ENCODE peak calls at places on chromosomes 11 and 22, in six cellular contexts. One of them, this sample, is unnamed.

GRCh38 chr11:11400635-11401232 is 47.7 kb upstream of the CSNK2A3 start:
- DNase-seq in K562: peak
- DNase-seq in HepG2: peak
- DNase-seq in GM12891: no peak
- DNase-seq in GM12878: no peak
- DNase-seq in H1: peak
- DNase-seq in this sample: no peak

GRCh38 chr11:113176561-113176960 is 137.8 kb upstream of the TTC12 start:
- DNase-seq in GM12891: no peak
- DNase-seq in HepG2: no peak
- DNase-seq in K562: no peak
- DNase-seq in GM12878: no peak
- DNase-seq in H1: no peak
- DNase-seq in this sample: no peak

GRCh38 chr22:49368976-49369725 is 458.5 kb downstream of the BRD1 start:
- DNase-seq in K562: peak
- DNase-seq in GM12878: no peak
- DNase-seq in HepG2: no peak
- DNase-seq in GM12891: no peak
- DNase-seq in H1: peak
- DNase-seq in this sample: no peak

GRCh38 chr11:125457814-125458343 is 38.2 kb downstream of the FEZ1 start:
- DNase-seq in GM12878: no peak
- DNase-seq in H1: peak
- DNase-seq in K562: peak
- DNase-seq in GM12891: no peak
- DNase-seq in HepG2: peak
- DNase-seq in this sample: no peak

GRCh38 chr11:66524304-66525040 is 14.0 kb downstream of the BBS1 start:
- DNase-seq in H1: no peak
- DNase-seq in GM12891: no peak
- DNase-seq in K562: no peak
- DNase-seq in HepG2: no peak
- DNase-seq in GM12878: no peak
- DNase-seq in this sample: no peak

GRCh38 chr11:94151903-94152677 is 23.4 kb downstream of the PANX1 start:
- DNase-seq in GM12878: no peak
- DNase-seq in H1: no peak
- DNase-seq in GM12891: no peak
- DNase-seq in HepG2: peak
- DNase-seq in K562: peak
- DNase-seq in this sample: no peak

GRCh38 chr22:26805131-26805530 is 147.7 kb downstream of the MIAT start:
- DNase-seq in GM12891: no peak
- DNase-seq in K562: no peak
- DNase-seq in H1: no peak
- DNase-seq in HepG2: no peak
- DNase-seq in GM12878: no peak
- DNase-seq in this sample: no peak

GRCh38 chr11:111627591-111627990 is 25.3 kb downstream of the SIK2 start:
- DNase-seq in H1: no peak
- DNase-seq in HepG2: no peak
- DNase-seq in K562: no peak
- DNase-seq in GM12891: no peak
- DNase-seq in GM12878: no peak
- DNase-seq in this sample: no peak

GRCh38 chr11:43583548-43583947 is 97.0 kb upstream of the HSD17B12 start:
- DNase-seq in GM12878: no peak
- DNase-seq in GM12891: no peak
- DNase-seq in H1: no peak
- DNase-seq in HepG2: no peak
- DNase-seq in K562: no peak
- DNase-seq in this sample: no peak

GRCh38 chr11:1422481-1422880 is 32.7 kb downstream of the BRSK2 start:
- DNase-seq in HepG2: no peak
- DNase-seq in GM12878: no peak
- DNase-seq in K562: peak
- DNase-seq in H1: no peak
- DNase-seq in GM12891: no peak
- DNase-seq in this sample: no peak

GRCh38 chr11:61602775-61603569 is 22.1 kb upstream of the SYT7 start:
- DNase-seq in HepG2: no peak
- DNase-seq in K562: peak
- DNase-seq in GM12891: no peak
- DNase-seq in GM12878: no peak
- DNase-seq in H1: no peak
- DNase-seq in this sample: no peak

GRCh38 chr11:134207538-134208239 is 16.1 kb downstream of the NCAPD3 start:
- DNase-seq in HepG2: peak
- DNase-seq in H1: peak
- DNase-seq in GM12878: no peak
- DNase-seq in K562: no peak
- DNase-seq in GM12891: no peak
- DNase-seq in this sample: no peak

GRCh38 chr11:117876341-117877119 is at the start of gene FXYD6:
- DNase-seq in H1: peak
- DNase-seq in HepG2: no peak
- DNase-seq in GM12891: no peak
- DNase-seq in GM12878: no peak
- DNase-seq in K562: peak
- DNase-seq in this sample: no peak

GRCh38 chr22:43385770-43386641 is 25.8 kb upstream of the MPPED1 start:
- DNase-seq in H1: peak
- DNase-seq in GM12878: no peak
- DNase-seq in K562: peak
- DNase-seq in HepG2: peak
- DNase-seq in GM12891: peak
- DNase-seq in this sample: peak

GRCh38 chr11:114296190-114296978 is at the start of gene NNMT:
- DNase-seq in HepG2: no peak
- DNase-seq in H1: no peak
- DNase-seq in GM12891: no peak
- DNase-seq in K562: peak
- DNase-seq in GM12878: no peak
- DNase-seq in this sample: no peak

GRCh38 chr22:28426346-28427132 is 253.1 kb downstream of the TTC28 start:
- DNase-seq in GM12878: no peak
- DNase-seq in HepG2: peak
- DNase-seq in H1: no peak
- DNase-seq in K562: no peak
- DNase-seq in GM12891: no peak
- DNase-seq in this sample: no peak

GRCh38 chr11:106956887-106957505 is 61.3 kb downstream of the GUCY1A2 start:
- DNase-seq in HepG2: no peak
- DNase-seq in K562: no peak
- DNase-seq in GM12891: no peak
- DNase-seq in GM12878: no peak
- DNase-seq in H1: peak
- DNase-seq in this sample: no peak

GRCh38 chr22:47460870-47461269 is 698.4 kb downstream of the TBC1D22A start:
- DNase-seq in GM12891: no peak
- DNase-seq in HepG2: peak
- DNase-seq in H1: no peak
- DNase-seq in K562: no peak
- DNase-seq in GM12878: no peak
- DNase-seq in this sample: no peak

GRCh38 chr11:19832901-19833300 is 120.3 kb downstream of the NAV2 start:
- DNase-seq in GM12891: no peak
- DNase-seq in GM12878: no peak
- DNase-seq in HepG2: no peak
- DNase-seq in K562: no peak
- DNase-seq in H1: no peak
- DNase-seq in this sample: no peak

GRCh38 chr22:46120420-46120737 is 29.9 kb upstream of the PPARA start:
- DNase-seq in H1: no peak
- DNase-seq in GM12891: no peak
- DNase-seq in K562: no peak
- DNase-seq in GM12878: no peak
- DNase-seq in HepG2: no peak
- DNase-seq in this sample: no peak

GRCh38 chr22:46121523-46122287 is 28.6 kb upstream of the PPARA start:
- DNase-seq in H1: no peak
- DNase-seq in K562: no peak
- DNase-seq in GM12891: no peak
- DNase-seq in HepG2: no peak
- DNase-seq in GM12878: no peak
- DNase-seq in this sample: no peak

GRCh38 chr22:46122511-46122971 is 27.8 kb upstream of the PPARA start:
- DNase-seq in HepG2: peak
- DNase-seq in GM12891: peak
- DNase-seq in GM12878: no peak
- DNase-seq in H1: peak
- DNase-seq in K562: peak
- DNase-seq in this sample: peak

GRCh38 chr22:46119729-46120419 is 30.5 kb upstream of the PPARA start:
- DNase-seq in GM12891: no peak
- DNase-seq in GM12878: no peak
- DNase-seq in H1: no peak
- DNase-seq in K562: peak
- DNase-seq in HepG2: no peak
- DNase-seq in this sample: no peak

DNA sequence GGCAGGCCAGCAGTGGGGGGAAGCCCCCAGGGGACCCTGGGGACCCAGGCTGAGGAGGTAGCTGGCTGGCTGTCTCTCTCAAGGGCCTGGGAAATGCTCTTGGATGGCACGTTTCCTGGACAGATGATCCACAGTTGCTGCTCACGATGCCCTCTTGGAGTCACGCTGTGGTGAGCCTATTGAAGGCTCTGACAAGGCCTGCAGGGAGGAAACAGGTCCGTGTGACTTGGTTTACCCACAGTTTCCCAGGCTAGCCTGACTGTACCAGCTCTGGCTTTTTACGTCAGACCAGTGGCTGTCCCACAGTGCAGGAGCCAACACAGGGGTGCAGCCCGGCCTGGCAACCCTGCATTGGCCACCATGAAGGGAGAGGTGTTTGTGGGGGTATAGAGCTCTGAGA is 29.2 kb upstream of the PPARA start:
- DNase-seq in H1: no peak
- DNase-seq in K562: no peak
- DNase-seq in GM12878: no peak
- DNase-seq in HepG2: no peak
- DNase-seq in GM12891: no peak
- DNase-seq in this sample: no peak
- TF ChIP-seq POLR2AphosphoS5 in H1: no peak
- TF ChIP-seq POLR2AphosphoS5 in K562: no peak
- TF ChIP-seq POLR2AphosphoS5 in GM12878: no peak
- TF ChIP-seq POLR2AphosphoS5 in HepG2: no peak
- TF ChIP-seq POLR2AphosphoS5 in GM12891: no peak
- TF ChIP-seq POLR2AphosphoS5 in this sample: no peak

GRCh38 chr11:93116641-93117577 is 80.9 kb downstream of the SLC36A4 start:
- DNase-seq in GM12891: no peak
- DNase-seq in HepG2: no peak
- DNase-seq in K562: no peak
- DNase-seq in GM12878: no peak
- DNase-seq in H1: peak
- DNase-seq in this sample: no peak
- TF ChIP-seq TAF1 in GM12891: no peak
- TF ChIP-seq TAF1 in HepG2: no peak
- TF ChIP-seq TAF1 in K562: no peak
- TF ChIP-seq TAF1 in GM12878: no peak
- TF ChIP-seq TAF1 in H1: peak
- TF ChIP-seq TAF1 in this sample: no peak

GRCh38 chr11:8018742-8019631 is 31.9 kb downstream of the EIF3F start:
- DNase-seq in GM12878: no peak
- DNase-seq in K562: no peak
- DNase-seq in HepG2: peak
- DNase-seq in GM12891: peak
- DNase-seq in H1: peak
- DNase-seq in this sample: peak
- TF ChIP-seq POLR2A in GM12878: no peak
- TF ChIP-seq POLR2A in K562: no peak
- TF ChIP-seq POLR2A in HepG2: no peak
- TF ChIP-seq POLR2A in GM12891: no peak
- TF ChIP-seq POLR2A in H1: no peak
- TF ChIP-seq POLR2A in this sample: no peak

GRCh38 chr22:20552913-20553401 is 45.5 kb downstream of the MED15 start:
- DNase-seq in HepG2: peak
- DNase-seq in H1: no peak
- DNase-seq in K562: no peak
- DNase-seq in GM12878: no peak
- DNase-seq in GM12891: no peak
- DNase-seq in this sample: no peak
- TF ChIP-seq POLR2AphosphoS5 in HepG2: no peak
- TF ChIP-seq POLR2AphosphoS5 in H1: no peak
- TF ChIP-seq POLR2AphosphoS5 in K562: no peak
- TF ChIP-seq POLR2AphosphoS5 in GM12878: no peak
- TF ChIP-seq POLR2AphosphoS5 in GM12891: no peak
- TF ChIP-seq POLR2AphosphoS5 in this sample: no peak

GRCh38 chr11:14751975-14752407 is 108.4 kb downstream of the PDE3B start:
- DNase-seq in GM12878: no peak
- DNase-seq in K562: no peak
- DNase-seq in GM12891: no peak
- DNase-seq in H1: no peak
- DNase-seq in HepG2: no peak
- DNase-seq in this sample: no peak
- TF ChIP-seq TAF1 in GM12878: no peak
- TF ChIP-seq TAF1 in K562: no peak
- TF ChIP-seq TAF1 in GM12891: no peak
- TF ChIP-seq TAF1 in H1: no peak
- TF ChIP-seq TAF1 in HepG2: no peak
- TF ChIP-seq TAF1 in this sample: no peak

GRCh38 chr11:121466063-121466794 is 13.5 kb upstream of the SORL1-AS1 start:
- DNase-seq in HepG2: peak
- DNase-seq in H1: peak
- DNase-seq in GM12878: no peak
- DNase-seq in K562: peak
- DNase-seq in GM12891: no peak
- DNase-seq in this sample: no peak

GRCh38 chr11:121465709-121466062 is 12.9 kb upstream of the SORL1-AS1 start:
- DNase-seq in K562: no peak
- DNase-seq in H1: no peak
- DNase-seq in HepG2: no peak
- DNase-seq in GM12891: no peak
- DNase-seq in GM12878: no peak
- DNase-seq in this sample: no peak

GRCh38 chr11:121461843-121462242 is 9.1 kb upstream of the SORL1-AS1 start:
- DNase-seq in K562: no peak
- DNase-seq in H1: no peak
- DNase-seq in GM12891: no peak
- DNase-seq in HepG2: no peak
- DNase-seq in GM12878: no peak
- DNase-seq in this sample: no peak

GRCh38 chr11:121463689-121464335 is 11.0 kb upstream of the SORL1-AS1 start:
- DNase-seq in H1: no peak
- DNase-seq in HepG2: no peak
- DNase-seq in K562: no peak
- DNase-seq in GM12891: no peak
- DNase-seq in GM12878: no peak
- DNase-seq in this sample: no peak

DNA sequence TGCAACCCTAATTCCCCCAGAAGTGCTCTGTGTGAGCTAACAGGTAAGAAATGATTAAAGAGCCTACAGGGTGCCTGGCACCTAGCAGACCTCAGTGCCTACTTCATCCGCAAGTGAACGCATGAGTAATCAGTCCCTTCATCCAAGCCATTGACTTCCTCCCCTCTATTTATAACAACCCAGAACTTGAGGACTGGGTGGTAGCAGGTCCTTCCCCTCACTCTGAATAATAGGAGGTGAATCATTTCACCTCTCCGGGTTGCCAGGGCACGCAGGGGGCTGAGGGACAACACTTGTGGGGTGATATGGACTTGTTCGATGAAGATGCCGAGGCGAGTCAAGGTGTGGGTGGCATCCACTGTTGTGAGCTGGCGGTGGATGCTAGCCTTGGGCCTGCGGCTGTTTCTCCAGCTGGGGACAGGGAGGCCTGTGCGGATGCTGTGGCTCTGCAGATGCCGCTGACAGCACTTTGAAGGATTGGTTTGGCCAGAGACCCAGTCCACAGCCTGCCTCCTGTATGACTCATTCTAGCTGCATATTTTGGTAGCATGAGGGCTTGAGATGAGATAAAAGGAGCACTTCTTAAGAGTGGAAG is 11.7 kb upstream of the SORL1-AS1 start:
- DNase-seq in HepG2: peak
- DNase-seq in K562: no peak
- DNase-seq in GM12891: no peak
- DNase-seq in GM12878: no peak
- DNase-seq in H1: no peak
- DNase-seq in this sample: peak
- TF ChIP-seq POLR2A in HepG2: no peak
- TF ChIP-seq POLR2A in K562: no peak
- TF ChIP-seq POLR2A in GM12891: peak
- TF ChIP-seq POLR2A in GM12878: peak
- TF ChIP-seq POLR2A in H1: no peak
- TF ChIP-seq POLR2A in this sample: no peak

This sample was measured in GM12892.